ENCODE peak calls at places on chromosomes 7 and 10, in ten cellular contexts. W is CD4-positive, CD25-positive, alpha-beta regulatory T cell; A is neuronal stem cell; L is IMR-90; K is heart left ventricle; Q is CD8-positive, alpha-beta memory T cell; O is suprapubic skin; T is CD8-positive, alpha-beta T cell; S is heart right ventricle; D is thoracic aorta. Z is an unnamed sample.

GRCh38 chr7:100429637-100430449 is at the start of gene MEPCE:
- DNase-seq in W (peak; percentile 95), A (peak; percentile 97), L (peak; percentile 96), K (peak; percentile 98), Q (peak; percentile 98), O (peak; percentile 98), T (peak; percentile 97), S (peak; percentile 97), D (peak; percentile 92), Z (peak; percentile 94)

GRCh38 chr10:43126759-43127424 is 11.4 kb upstream of the CSGALNACT2 start:
- DNase-seq in W (peak; percentile 56), A (no peak), L (no peak), K (no peak), Q (no peak), O (no peak), T (no peak), S (no peak), D (no peak), Z (peak; percentile 17)

GRCh38 chr7:121107923-121108498 is 119.5 kb downstream of the CPED1 start:
- DNase-seq in W (peak; percentile 58), A (peak; percentile 57), L (peak; percentile 78), K (no peak), Q (no peak), O (no peak), T (no peak), S (no peak), D (no peak), Z (no peak)

GRCh38 chr10:17075510-17075909 is 54.1 kb downstream of the CUBN start:
- DNase-seq in W (no peak), A (no peak), L (peak; percentile 96), K (no peak), Q (no peak), O (no peak), T (no peak), S (no peak), D (no peak), Z (no peak)

GRCh38 chr7:28672397-28672797 is 260.1 kb downstream of the CREB5 start:
- DNase-seq in W (no peak), A (peak; percentile 37), L (no peak), K (no peak), Q (no peak), O (no peak), T (no peak), S (no peak), D (no peak), Z (no peak)

GRCh38 chr10:86684305-86684704 is 16.0 kb downstream of the LDB3 start:
- DNase-seq in W (no peak), A (no peak), L (peak; percentile 35), K (peak; percentile 81), Q (no peak), O (no peak), T (no peak), S (peak; percentile 72), D (no peak), Z (no peak)

GRCh38 chr10:86261933-86262665 is 104.5 kb downstream of the GRID1 start:
- DNase-seq in W (peak; percentile 32), A (no peak), L (no peak), K (no peak), Q (no peak), O (peak; percentile 62), T (no peak), S (no peak), D (no peak), Z (no peak)

GRCh38 chr10:69025370-69025896 is 36.8 kb downstream of the KIFBP start:
- DNase-seq in W (no peak), A (no peak), L (no peak), K (no peak), Q (no peak), O (no peak), T (no peak), S (no peak), D (no peak), Z (no peak)

GRCh38 chr10:1542941-1543340 is 194.4 kb downstream of the ADARB2 start:
- DNase-seq in W (no peak), A (no peak), L (no peak), K (no peak), Q (no peak), O (peak; percentile 40), T (no peak), S (no peak), D (no peak), Z (no peak)

DNA sequence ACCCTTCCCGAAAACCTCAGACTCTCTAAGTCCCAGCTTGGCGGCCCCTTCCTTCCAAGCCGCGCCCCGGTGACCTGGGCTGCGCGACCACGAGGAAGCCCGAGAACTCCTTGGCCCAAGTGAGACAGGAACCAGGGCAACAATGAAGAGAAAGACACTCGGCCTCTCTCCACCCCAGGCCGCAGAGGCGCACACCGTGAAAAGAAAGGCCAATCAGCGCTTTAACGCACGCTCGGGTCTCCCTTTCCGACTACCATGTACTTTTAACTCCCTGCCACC is 166.4 kb upstream of the PPP1R3A start:
- DNase-seq in W (no peak), A (peak; percentile 65), L (no peak), K (no peak), Q (no peak), O (no peak), T (no peak), S (no peak), D (no peak), Z (no peak)
- H3K27me3 ChIP-seq in W (peaks cover 45% of the 10 kb centered on the region), A (peaks cover 13% of the 10 kb centered on the region), L (peaks cover 52% of the 10 kb centered on the region), K (peaks cover 65% of the 10 kb centered on the region), Q (peaks cover 30% of the 10 kb centered on the region), O (peaks cover 49% of the 10 kb centered on the region), T (peaks cover 30% of the 10 kb centered on the region), S (peaks cover 96% of the 10 kb centered on the region), D (no peaks in the 10 kb centered on the region), Z (no peaks in the 10 kb centered on the region)

GRCh38 chr7:130960208-130960988 is 226.4 kb upstream of the KLF14 start:
- DNase-seq in W (peak; percentile 81), A (no peak), L (peak; percentile 99), K (no peak), Q (peak; percentile 57), O (no peak), T (no peak), S (no peak), D (no peak), Z (no peak)
- H3K4me1 ChIP-seq in W (peaks cover 72% of the 10 kb centered on the region), A (peaks cover 4% of the 10 kb centered on the region), L (peaks cover 27% of the 10 kb centered on the region), K (no peaks in the 10 kb centered on the region), Q (peaks cover 62% of the 10 kb centered on the region), O (peaks cover 31% of the 10 kb centered on the region), T (peaks cover 74% of the 10 kb centered on the region), S (no peaks in the 10 kb centered on the region), D (peaks cover 45% of the 10 kb centered on the region), Z (no peaks in the 10 kb centered on the region)

DNA sequence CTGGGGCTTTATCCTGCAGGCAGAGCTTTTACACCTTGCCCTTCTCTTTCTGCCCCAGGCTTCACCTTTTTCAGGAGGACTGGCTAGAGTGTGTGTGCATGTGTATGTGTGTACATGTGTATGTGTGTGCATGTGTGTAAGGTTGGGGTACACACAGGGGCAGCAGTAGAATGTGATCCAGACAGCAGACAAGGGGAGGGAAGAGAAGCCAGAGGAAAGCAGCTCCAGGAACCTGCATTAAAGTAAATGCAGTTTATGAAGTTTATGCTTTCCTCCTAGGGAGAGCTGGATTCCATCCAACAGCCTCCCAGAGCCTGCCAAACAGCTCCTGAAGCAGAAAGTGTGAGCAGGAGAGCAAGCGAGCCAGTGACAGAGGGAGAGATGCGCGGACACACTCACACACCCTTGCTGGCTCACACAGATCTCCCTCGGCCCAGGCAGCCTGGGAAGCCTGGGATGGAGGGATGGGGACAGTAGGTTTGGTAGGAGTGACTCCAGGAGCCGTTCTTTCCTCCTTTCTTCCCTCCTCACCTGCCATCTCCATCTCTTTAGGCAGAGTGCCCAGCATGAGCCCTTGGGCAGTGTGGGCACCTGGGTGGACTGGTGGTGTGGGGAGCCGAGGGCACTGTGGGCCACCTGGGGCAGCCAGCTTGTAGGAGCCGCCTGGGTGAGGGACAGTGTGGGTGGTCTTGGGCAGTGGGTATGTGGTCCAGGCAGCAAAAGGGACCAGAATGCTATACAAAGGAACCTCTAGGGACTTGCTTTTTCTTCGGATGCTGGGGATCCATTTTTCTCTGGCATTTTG is 46.1 kb downstream of the PAX2 start:
- DNase-seq in W (no peak), A (no peak), L (no peak), K (no peak), Q (no peak), O (no peak), T (no peak), S (no peak), D (no peak), Z (no peak)
- H3K27me3 ChIP-seq in W (no peaks in the 10 kb centered on the region), A (no peaks in the 10 kb centered on the region), L (peaks cover 51% of the 10 kb centered on the region), K (peaks cover 69% of the 10 kb centered on the region), Q (peaks cover 5% of the 10 kb centered on the region), O (peaks cover 50% of the 10 kb centered on the region), T (no peaks in the 10 kb centered on the region), S (peaks cover 89% of the 10 kb centered on the region), D (no peaks in the 10 kb centered on the region), Z (no peaks in the 10 kb centered on the region)

GRCh38 chr7:151254316-151254715 is 5.8 kb upstream of the SMARCD3 start:
- DNase-seq in W (no peak), A (no peak), L (no peak), K (peak; percentile 69), Q (peak; percentile 36), O (peak; percentile 38), T (no peak), S (peak; percentile 52), D (no peak), Z (no peak)

GRCh38 chr7:151252961-151253691 is 4.6 kb upstream of the SMARCD3 start:
- DNase-seq in W (no peak), A (peak; percentile 27), L (no peak), K (no peak), Q (peak; percentile 2), O (peak; percentile 58), T (no peak), S (no peak), D (no peak), Z (no peak)

GRCh38 chr7:151250181-151251095 is 1.9 kb upstream of the SMARCD3 start:
- DNase-seq in W (no peak), A (no peak), L (no peak), K (no peak), Q (peak; percentile 37), O (peak; percentile 56), T (no peak), S (no peak), D (no peak), Z (no peak)

GRCh38 chr7:151251328-151251925 is 2.9 kb upstream of the SMARCD3 start:
- DNase-seq in W (no peak), A (peak; percentile 23), L (peak; percentile 66), K (peak; percentile 78), Q (no peak), O (peak; percentile 71), T (no peak), S (peak; percentile 63), D (no peak), Z (no peak)

DNA sequence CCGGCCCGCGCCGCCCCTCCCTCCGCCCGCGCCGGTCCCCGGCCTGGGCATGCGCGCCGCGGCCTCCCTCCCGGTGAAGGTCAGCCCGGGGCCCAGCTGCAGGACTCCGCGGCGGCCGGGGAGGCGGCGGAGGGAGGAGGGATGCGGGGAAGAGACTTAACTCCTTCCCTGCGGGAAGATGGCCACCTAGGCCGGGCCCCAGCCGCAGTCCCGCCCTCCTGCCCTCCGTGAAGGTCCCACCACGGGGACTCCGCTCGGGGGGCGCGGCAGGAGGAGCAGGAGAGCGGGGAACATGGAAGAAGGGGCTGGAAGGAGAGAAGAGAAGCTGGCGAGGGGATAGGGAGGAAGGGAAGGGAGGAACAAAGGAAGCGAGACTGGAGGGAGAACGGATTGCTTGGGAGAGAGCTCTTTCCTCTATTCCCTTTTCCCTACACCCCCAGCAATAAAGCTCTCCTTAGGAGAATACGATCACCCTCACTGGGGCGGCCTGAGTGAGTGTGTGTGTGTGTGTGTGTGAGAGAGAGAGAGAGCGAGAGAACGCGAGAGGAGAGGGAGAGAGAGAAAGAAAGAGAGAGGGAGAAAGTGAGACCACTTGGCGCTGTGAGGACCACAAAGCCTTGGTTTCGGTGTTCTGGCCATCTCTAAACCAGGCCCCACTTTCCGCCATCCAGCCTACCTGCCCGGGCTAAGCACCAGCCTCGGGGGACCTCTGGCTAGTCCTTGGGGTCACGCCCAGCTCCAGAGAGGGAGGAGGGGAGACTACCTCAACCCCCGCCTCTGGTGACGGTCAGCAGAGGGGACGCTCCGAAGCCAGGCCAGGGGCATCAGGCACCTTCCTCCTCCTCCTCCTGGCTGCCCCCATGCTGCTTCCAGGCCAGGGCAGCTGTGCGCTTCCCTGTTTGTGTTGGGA is 3.7 kb upstream of the SMARCD3 start:
- DNase-seq in W (no peak), A (peak; percentile 61), L (peak; percentile 69), K (peak; percentile 88), Q (no peak), O (peak; percentile 70), T (no peak), S (peak; percentile 83), D (no peak), Z (peak; percentile 43)
- H3K4me1 ChIP-seq in W (peaks cover 23% of the 10 kb centered on the region), A (peaks cover 37% of the 10 kb centered on the region), L (peaks cover 28% of the 10 kb centered on the region), K (no peaks in the 10 kb centered on the region), Q (peaks cover 15% of the 10 kb centered on the region), O (peaks cover 61% of the 10 kb centered on the region), T (peaks cover 31% of the 10 kb centered on the region), S (peaks cover 7% of the 10 kb centered on the region), D (peaks cover 55% of the 10 kb centered on the region), Z (no peaks in the 10 kb centered on the region)

Z was measured in colonic mucosa.